ENCODE peak calls at places on chromosomes 4 and X, in nine cellular contexts. G, M, E, Z, C, V, Q, O and S are unnamed samples.

GRCh38 chr4:25913056-25913850 is 767 bp upstream of the SMIM20 start:
- DNase-seq in G (peak), M (peak), E (peak), Z (no peak), C (no peak), V (peak), Q (peak), O (peak), S (peak)

GRCh38 chr4:94757192-94758140 is at the start of gene BMPR1B:
- DNase-seq in G (peak), M (peak), E (peak), Z (no peak), C (peak), V (no peak), Q (no peak), O (no peak), S (no peak)

GRCh38 chrX:86141786-86142185 is 6.5 kb upstream of the DACH2 start:
- DNase-seq in G (no peak), M (no peak), E (no peak), Z (no peak), C (no peak), V (no peak), Q (no peak), O (no peak), S (no peak)

GRCh38 chrX:155094468-155095061 is 23.3 kb downstream of the BRCC3 start:
- DNase-seq in G (no peak), M (no peak), E (peak), Z (peak), C (peak), V (no peak), Q (no peak), O (no peak), S (no peak)

GRCh38 chrX:15530318-15530717 is 29.7 kb downstream of the BMX start:
- DNase-seq in G (no peak), M (no peak), E (no peak), Z (no peak), C (no peak), V (no peak), Q (no peak), O (no peak), S (no peak)

GRCh38 chrX:65537229-65537628 is 2.6 kb upstream of the LAS1L start:
- DNase-seq in G (no peak), M (no peak), E (no peak), Z (no peak), C (peak), V (no peak), Q (no peak), O (no peak), S (no peak)

GRCh38 chrX:1027133-1027532 is 185.3 kb downstream of the CRLF2 start:
- DNase-seq in G (no peak), M (no peak), E (no peak), Z (no peak), C (no peak), V (no peak), Q (no peak), O (no peak), S (no peak)

GRCh38 chr4:8370835-8371234 is 69.7 kb downstream of the ACOX3 start:
- DNase-seq in G (no peak), M (no peak), E (no peak), Z (no peak), C (no peak), V (no peak), Q (peak), O (peak), S (no peak)

GRCh38 chr4:79042079-79042674 is 102.9 kb upstream of the PAQR3 start:
- DNase-seq in G (no peak), M (no peak), E (peak), Z (peak), C (peak), V (no peak), Q (no peak), O (no peak), S (no peak)

GRCh38 chr4:179595671-179596410 is 2153.6 kb upstream of the AGA start:
- DNase-seq in G (no peak), M (no peak), E (no peak), Z (no peak), C (peak), V (no peak), Q (no peak), O (no peak), S (no peak)

GRCh38 chr4:165927366-165927765 is 54.3 kb downstream of the TLL1 start:
- DNase-seq in G (no peak), M (no peak), E (no peak), Z (no peak), C (no peak), V (no peak), Q (no peak), O (no peak), S (no peak)

GRCh38 chr4:18932940-18933339 is 911.4 kb upstream of the LCORL start:
- DNase-seq in G (no peak), M (no peak), E (no peak), Z (no peak), C (no peak), V (no peak), Q (no peak), O (no peak), S (no peak)

GRCh38 chr4:101086801-101087586 is 260.3 kb downstream of the PPP3CA start:
- DNase-seq in G (no peak), M (no peak), E (no peak), Z (peak), C (no peak), V (no peak), Q (no peak), O (no peak), S (no peak)

GRCh38 chr4:4583606-4584005 is 41.8 kb upstream of the STX18 start:
- DNase-seq in G (no peak), M (no peak), E (no peak), Z (no peak), C (no peak), V (no peak), Q (no peak), O (no peak), S (no peak)

GRCh38 chr4:54541426-54542118 is 116.2 kb upstream of the KIT start:
- DNase-seq in G (no peak), M (no peak), E (no peak), Z (no peak), C (peak), V (no peak), Q (no peak), O (no peak), S (no peak)

GRCh38 chrX:31397119-31397518 is 325.3 kb upstream of the FTHL17 start:
- DNase-seq in G (no peak), M (no peak), E (no peak), Z (no peak), C (no peak), V (no peak), Q (no peak), O (no peak), S (no peak)

GRCh38 chrX:134544614-134545255 is 84.8 kb downstream of the HPRT1 start:
- DNase-seq in G (no peak), M (peak), E (peak), Z (no peak), C (no peak), V (no peak), Q (no peak), O (no peak), S (no peak)

GRCh38 chrX:18210470-18210869 is 10.2 kb downstream of the BEND2 start:
- DNase-seq in G (no peak), M (no peak), E (no peak), Z (no peak), C (peak), V (no peak), Q (no peak), O (no peak), S (no peak)

GRCh38 chrX:46268429-46268828 is 276.8 kb downstream of the ZNF674 start:
- DNase-seq in G (no peak), M (no peak), E (no peak), Z (peak), C (peak), V (no peak), Q (no peak), O (no peak), S (no peak)

GRCh38 chr4:146978641-146979040 is 33.0 kb upstream of the TTC29 start:
- DNase-seq in G (no peak), M (no peak), E (no peak), Z (no peak), C (no peak), V (no peak), Q (no peak), O (no peak), S (no peak)

GRCh38 chrX:16305187-16305586 is 137.9 kb downstream of the MAGEB17 start:
- DNase-seq in G (no peak), M (no peak), E (no peak), Z (no peak), C (no peak), V (no peak), Q (no peak), O (no peak), S (no peak)

GRCh38 chr4:48331577-48332340 is 9.6 kb upstream of the SLAIN2 start:
- DNase-seq in G (no peak), M (no peak), E (no peak), Z (no peak), C (peak), V (no peak), Q (no peak), O (no peak), S (no peak)

GRCh38 chr4:111839186-111839585 is 306.1 kb upstream of the FAM241A start:
- DNase-seq in G (no peak), M (no peak), E (no peak), Z (no peak), C (no peak), V (no peak), Q (no peak), O (no peak), S (no peak)

GRCh38 chrX:81120936-81121351 is 80.8 kb downstream of the HMGN5 start:
- DNase-seq in G (peak), M (peak), E (peak), Z (peak), C (peak), V (peak), Q (peak), O (peak), S (peak)

GRCh38 chrX:106168107-106168506 is at the start of gene PWWP3B:
- DNase-seq in G (peak), M (peak), E (peak), Z (no peak), C (no peak), V (no peak), Q (peak), O (no peak), S (no peak)

GRCh38 chr4:110629214-110629754 is 6.4 kb upstream of the PITX2 start:
- DNase-seq in G (no peak), M (no peak), E (no peak), Z (no peak), C (no peak), V (no peak), Q (no peak), O (no peak), S (no peak)

GRCh38 chr4:182778222-182778982 is 138.8 kb downstream of the DCTD start:
- DNase-seq in G (no peak), M (no peak), E (no peak), Z (no peak), C (no peak), V (no peak), Q (no peak), O (no peak), S (no peak)

GRCh38 chrX:107107459-107107858 is 11.2 kb downstream of the RBM41 start:
- DNase-seq in G (no peak), M (no peak), E (no peak), Z (no peak), C (no peak), V (no peak), Q (no peak), O (no peak), S (no peak)

GRCh38 chr4:141041021-141041476 is 92.2 kb downstream of the RNF150 start:
- DNase-seq in G (no peak), M (no peak), E (no peak), Z (no peak), C (no peak), V (no peak), Q (no peak), O (no peak), S (no peak)

GRCh38 chrX:29687687-29688086 is 527.7 kb upstream of the MAGEB2 start:
- DNase-seq in G (no peak), M (no peak), E (no peak), Z (no peak), C (peak), V (no peak), Q (no peak), O (no peak), S (no peak)

GRCh38 chr4:116016201-116016600 is 902.8 kb upstream of the NDST4 start:
- DNase-seq in G (no peak), M (no peak), E (no peak), Z (no peak), C (no peak), V (no peak), Q (no peak), O (peak), S (no peak)

GRCh38 chr4:124060261-124060918 is 652.1 kb downstream of the ANKRD50 start:
- DNase-seq in G (no peak), M (peak), E (peak), Z (no peak), C (peak), V (no peak), Q (peak), O (peak), S (no peak)

GRCh38 chr4:124199755-124200154 is 512.8 kb downstream of the ANKRD50 start:
- DNase-seq in G (no peak), M (no peak), E (no peak), Z (no peak), C (peak), V (no peak), Q (no peak), O (no peak), S (no peak)

GRCh38 chr4:113682730-113683129 is 78.8 kb downstream of the CAMK2D start:
- DNase-seq in G (no peak), M (no peak), E (no peak), Z (no peak), C (peak), V (no peak), Q (no peak), O (no peak), S (no peak)

GRCh38 chr4:159398236-159398638 is 295.4 kb downstream of the RAPGEF2 start:
- DNase-seq in G (no peak), M (no peak), E (no peak), Z (no peak), C (no peak), V (no peak), Q (no peak), O (no peak), S (no peak)

GRCh38 chr4:165715989-165716388 is 157.0 kb upstream of the TLL1 start:
- DNase-seq in G (no peak), M (no peak), E (no peak), Z (no peak), C (peak), V (no peak), Q (no peak), O (no peak), S (no peak)

GRCh38 chr4:145299380-145300076 is 119.1 kb upstream of the OTUD4 start:
- DNase-seq in G (no peak), M (no peak), E (no peak), Z (peak), C (peak), V (no peak), Q (no peak), O (no peak), S (no peak)

GRCh38 chr4:41594439-41594838 is 56.5 kb downstream of the LIMCH1 start:
- DNase-seq in G (no peak), M (no peak), E (no peak), Z (no peak), C (peak), V (no peak), Q (peak), O (peak), S (no peak)

GRCh38 chr4:38021751-38022150 is 61.6 kb downstream of the PTTG2 start:
- DNase-seq in G (no peak), M (no peak), E (no peak), Z (no peak), C (no peak), V (no peak), Q (no peak), O (no peak), S (no peak)

GRCh38 chr4:148643851-148644250 is 201.6 kb upstream of the NR3C2 start:
- DNase-seq in G (no peak), M (no peak), E (no peak), Z (no peak), C (no peak), V (no peak), Q (no peak), O (no peak), S (no peak)

GRCh38 chr4:23779422-23779821 is 110.4 kb downstream of the PPARGC1A start:
- DNase-seq in G (no peak), M (no peak), E (no peak), Z (no peak), C (no peak), V (no peak), Q (no peak), O (no peak), S (no peak)

GRCh38 chr4:23773884-23774636 is 115.8 kb downstream of the PPARGC1A start:
- DNase-seq in G (no peak), M (no peak), E (no peak), Z (no peak), C (no peak), V (no peak), Q (no peak), O (no peak), S (no peak)

GRCh38 chr4:23779839-23780238 is 110.0 kb downstream of the PPARGC1A start:
- DNase-seq in G (no peak), M (no peak), E (no peak), Z (no peak), C (no peak), V (no peak), Q (no peak), O (no peak), S (no peak)

GRCh38 chr4:23774932-23775331 is 114.9 kb downstream of the PPARGC1A start:
- DNase-seq in G (no peak), M (no peak), E (no peak), Z (no peak), C (no peak), V (no peak), Q (no peak), O (no peak), S (no peak)

DNA sequence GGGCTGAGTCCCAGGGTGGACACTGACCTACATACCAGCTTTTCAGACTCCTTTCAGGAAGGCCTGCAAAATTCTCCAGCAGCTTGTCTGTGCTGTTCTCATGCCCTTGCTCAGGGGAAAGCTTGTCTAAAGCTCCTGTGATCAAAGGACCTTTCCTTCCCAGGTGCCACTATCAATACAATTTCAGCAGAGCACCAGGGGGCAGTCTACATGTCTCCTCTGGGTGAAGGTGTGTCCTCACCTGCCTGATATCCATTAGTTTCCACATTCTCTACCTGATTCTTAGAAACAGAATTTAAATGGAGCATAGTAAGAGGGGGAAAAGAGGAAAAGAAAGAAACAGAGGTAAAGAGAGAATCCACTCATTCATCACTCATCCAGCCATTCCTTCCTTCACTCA is 114.2 kb downstream of the PPARGC1A start:
- DNase-seq in G (no peak), M (no peak), E (peak), Z (peak), C (no peak), V (no peak), Q (no peak), O (no peak), S (no peak)
- TF ChIP-seq CTCF in G (no peak), M (no peak), E (no peak), Z (peak), C (no peak), V (no peak), Q (no peak), O (no peak), S (no peak)

DNA sequence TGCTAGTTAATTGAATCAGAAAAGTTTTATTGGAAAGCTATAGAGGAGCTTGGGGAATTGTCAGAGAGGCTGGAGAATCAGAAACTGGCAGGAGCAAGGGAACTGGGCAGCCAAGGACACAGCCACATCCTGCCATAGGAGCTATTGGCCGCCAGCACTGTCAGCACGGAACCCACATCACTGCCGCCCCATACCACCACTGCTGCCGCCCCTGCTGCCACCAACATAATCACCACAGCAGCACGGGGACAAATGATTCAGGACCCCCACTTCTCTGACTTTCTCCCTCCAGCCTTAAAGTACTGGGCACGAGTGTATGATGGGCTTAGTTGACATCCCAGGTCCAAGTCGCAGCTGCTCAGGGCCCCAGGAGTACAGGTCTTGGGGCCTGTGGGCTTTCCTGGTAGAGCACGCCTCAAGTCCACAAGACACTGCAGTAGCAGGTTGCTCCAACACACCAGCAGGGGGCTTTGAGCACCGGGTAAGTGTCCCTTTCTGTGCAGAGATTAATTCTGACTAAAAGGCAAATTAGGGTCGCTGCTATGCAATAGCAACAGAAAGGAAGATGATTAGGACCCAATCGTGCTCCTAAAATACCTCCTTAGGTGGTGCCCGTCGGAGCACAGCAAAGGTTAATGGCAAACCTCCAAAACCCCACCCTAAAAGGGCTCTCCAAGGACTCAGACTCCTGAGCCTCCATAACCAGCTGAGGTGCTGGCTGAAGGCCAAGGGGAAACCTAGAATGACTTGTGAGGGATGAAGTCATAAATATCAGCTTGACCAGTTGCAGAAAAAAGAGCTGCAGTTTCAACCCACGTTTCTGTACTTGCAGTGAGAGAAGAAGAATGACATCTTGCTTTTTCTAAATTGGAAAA is 6.8 kb downstream of the PJA1 start:
- DNase-seq in G (no peak), M (peak), E (peak), Z (peak), C (peak), V (no peak), Q (peak), O (peak), S (no peak)
- TF ChIP-seq CTCF in G (peak), M (peak), E (no peak), Z (peak), C (peak), V (peak), Q (peak), O (peak), S (no peak)

DNA sequence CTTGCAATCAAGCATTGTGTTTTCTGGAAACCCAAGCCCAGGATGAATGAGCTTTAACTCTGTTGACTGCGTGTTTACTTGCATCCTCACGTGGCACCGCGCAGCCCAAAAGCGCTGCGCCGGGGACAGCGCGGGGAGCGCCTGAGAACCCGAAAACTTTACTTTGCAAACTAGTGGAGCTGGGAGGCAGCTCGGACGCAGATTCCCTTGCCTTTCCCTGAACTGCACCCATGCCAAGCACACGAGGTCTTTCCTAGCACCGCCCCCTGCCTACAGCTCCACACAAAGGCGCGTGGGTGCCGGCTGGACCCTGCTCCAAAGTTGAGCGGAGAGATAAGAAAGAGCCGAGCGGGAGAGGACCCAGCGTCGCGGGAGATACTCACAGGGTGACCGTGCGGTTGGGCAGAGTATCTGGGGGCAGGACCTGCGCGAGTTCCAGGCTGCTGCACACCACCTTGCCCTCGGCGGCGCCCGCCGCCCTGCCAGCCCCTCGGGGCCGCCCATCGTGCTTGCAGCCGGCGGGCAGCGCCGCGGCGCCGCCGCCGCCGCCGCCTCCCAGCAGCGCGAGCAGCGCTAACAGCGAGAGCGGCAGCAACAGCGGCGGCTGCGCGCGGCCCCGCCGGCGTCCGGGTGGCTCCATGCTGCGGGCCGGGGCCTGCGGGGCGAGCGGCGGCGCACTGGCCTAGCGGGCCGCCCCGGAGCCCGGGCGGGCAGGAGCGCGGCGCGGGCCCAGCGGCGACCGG is 550 bp downstream of the ADGRA3 start:
- DNase-seq in G (peak), M (peak), E (peak), Z (peak), C (peak), V (peak), Q (peak), O (peak), S (no peak)
- TF ChIP-seq CTCF in G (peak), M (no peak), E (no peak), Z (peak), C (no peak), V (no peak), Q (no peak), O (no peak), S (no peak)

GRCh38 chr4:56619160-56619559 is 61.9 kb downstream of the HOPX start:
- DNase-seq in G (no peak), M (no peak), E (no peak), Z (no peak), C (peak), V (no peak), Q (no peak), O (no peak), S (no peak)
- TF ChIP-seq CTCF in G (no peak), M (no peak), E (no peak), Z (no peak), C (peak), V (no peak), Q (no peak), O (no peak), S (no peak)